ENCODE peak calls at places on chromosomes 6 and 20, in six cellular contexts. M is HepG2, F is H1, Q is WTC11, E is GM12878, X is K562. Y is an unnamed sample.

GRCh38 chr6:35247642-35248231 is 11.8 kb upstream of the ZNF76 start:
- DNase-seq in M (no peak), F (no peak), Q (no peak), E (peak; percentile 31), X (no peak), Y (no peak)

GRCh38 chr20:25017257-25017803 is 24.8 kb upstream of the APMAP start:
- DNase-seq in M (peak; percentile 64), F (no peak), Q (peak; percentile 58), E (no peak), X (no peak), Y (peak; percentile 60)

GRCh38 chr6:141105481-141105880 is 1027.2 kb upstream of the GJE1 start:
- DNase-seq in M (no peak), F (peak; percentile 75), Q (peak; percentile 59), E (no peak), X (no peak), Y (peak; percentile 91)

GRCh38 chr6:97440590-97441176 is 157.7 kb upstream of the MMS22L start:
- DNase-seq in M (peak; percentile 54), F (no peak), Q (peak; percentile 42), E (no peak), X (no peak), Y (peak; percentile 79)

GRCh38 chr20:14288341-14289330 is 48.8 kb downstream of the FLRT3 start:
- DNase-seq in M (peak; percentile 13), F (no peak), Q (no peak), E (no peak), X (no peak), Y (no peak)

GRCh38 chr6:140269766-140270165 is 895.3 kb upstream of the CITED2 start:
- DNase-seq in M (no peak), F (no peak), Q (no peak), E (no peak), X (no peak), Y (no peak)

GRCh38 chr6:167776906-167777645 is 49.6 kb upstream of the AFDN start:
- DNase-seq in M (no peak), F (no peak), Q (no peak), E (no peak), X (no peak), Y (no peak)

GRCh38 chr20:39563406-39563805 is 601.3 kb downstream of the DHX35 start:
- DNase-seq in M (no peak), F (no peak), Q (no peak), E (peak; percentile 19), X (no peak), Y (no peak)

GRCh38 chr20:48731581-48731980 is 96.2 kb downstream of the PREX1 start:
- DNase-seq in M (no peak), F (no peak), Q (no peak), E (no peak), X (no peak), Y (no peak)

GRCh38 chr6:132961122-132961521 is 146.8 kb downstream of the RPS12 start:
- DNase-seq in M (peak; percentile 64), F (no peak), Q (no peak), E (no peak), X (no peak), Y (peak; percentile 10)

GRCh38 chr20:61441537-61441936 is 189.5 kb downstream of the CDH4 start:
- DNase-seq in M (no peak), F (no peak), Q (no peak), E (no peak), X (no peak), Y (no peak)

GRCh38 chr6:33621396-33622388 is 570 bp downstream of the ITPR3 start:
- DNase-seq in M (no peak), F (no peak), Q (peak; percentile 48), E (no peak), X (peak; percentile 80), Y (peak; percentile 68)

GRCh38 chr6:112879920-112880413 is 532.8 kb downstream of the RFPL4B start:
- DNase-seq in M (peak; percentile 85), F (peak; percentile 81), Q (peak; percentile 83), E (no peak), X (peak; percentile 77), Y (peak; percentile 66)

GRCh38 chr6:19873031-19873430 is 35.9 kb downstream of the ID4 start:
- DNase-seq in M (peak; percentile 49), F (no peak), Q (peak; percentile 22), E (no peak), X (no peak), Y (peak; percentile 54)

GRCh38 chr6:112466378-112467151 is 119.4 kb downstream of the RFPL4B start:
- DNase-seq in M (no peak), F (no peak), Q (no peak), E (no peak), X (no peak), Y (no peak)

GRCh38 chr6:26053929-26054658 is 33.1 kb upstream of the HFE start:
- DNase-seq in M (no peak), F (no peak), Q (no peak), E (no peak), X (no peak), Y (no peak)

GRCh38 chr6:146593978-146594377 is 4.8 kb upstream of the ADGB start:
- DNase-seq in M (no peak), F (no peak), Q (no peak), E (no peak), X (no peak), Y (no peak)

GRCh38 chr20:57579898-57580447 is 19.1 kb downstream of the PCK1 start:
- DNase-seq in M (no peak), F (no peak), Q (no peak), E (no peak), X (no peak), Y (no peak)

GRCh38 chr6:118709859-118710350 is 58.5 kb upstream of the CEP85L start:
- DNase-seq in M (no peak), F (no peak), Q (no peak), E (peak; percentile 85), X (peak; percentile 39), Y (peak; percentile 15)

GRCh38 chr6:6176132-6176531 is 144.3 kb downstream of the F13A1 start:
- DNase-seq in M (no peak), F (no peak), Q (no peak), E (no peak), X (no peak), Y (no peak)

GRCh38 chr6:20038805-20039204 is 173.5 kb downstream of the MBOAT1 start:
- DNase-seq in M (no peak), F (no peak), Q (no peak), E (no peak), X (no peak), Y (no peak)

GRCh38 chr6:56725257-56725656 is 82.6 kb upstream of the DST start:
- DNase-seq in M (peak; percentile 23), F (no peak), Q (no peak), E (no peak), X (no peak), Y (no peak)

GRCh38 chr6:150391890-150392289 is 23.1 kb downstream of the IYD start:
- DNase-seq in M (no peak), F (no peak), Q (no peak), E (no peak), X (no peak), Y (no peak)

GRCh38 chr20:1242530-1242929 is 16.7 kb downstream of the RAD21L1 start:
- DNase-seq in M (no peak), F (no peak), Q (no peak), E (no peak), X (no peak), Y (no peak)

GRCh38 chr6:87747646-87748045 is 45.6 kb upstream of the AKIRIN2 start:
- DNase-seq in M (no peak), F (no peak), Q (no peak), E (no peak), X (no peak), Y (no peak)

GRCh38 chr20:22744341-22745193 is 160.2 kb upstream of the FOXA2 start:
- DNase-seq in M (no peak), F (no peak), Q (no peak), E (no peak), X (no peak), Y (no peak)

GRCh38 chr20:59810376-59811187 is 122.9 kb downstream of the SYCP2 start:
- DNase-seq in M (no peak), F (no peak), Q (no peak), E (no peak), X (peak; percentile 21), Y (peak; percentile 59)

GRCh38 chr6:158488065-158488464 is 71.8 kb upstream of the TMEM181 start:
- DNase-seq in M (no peak), F (no peak), Q (no peak), E (no peak), X (no peak), Y (no peak)
- TF ChIP-seq CREB1 in M (no peak), F (no peak), Q (no peak), E (no peak), X (no peak), Y (no peak)

DNA sequence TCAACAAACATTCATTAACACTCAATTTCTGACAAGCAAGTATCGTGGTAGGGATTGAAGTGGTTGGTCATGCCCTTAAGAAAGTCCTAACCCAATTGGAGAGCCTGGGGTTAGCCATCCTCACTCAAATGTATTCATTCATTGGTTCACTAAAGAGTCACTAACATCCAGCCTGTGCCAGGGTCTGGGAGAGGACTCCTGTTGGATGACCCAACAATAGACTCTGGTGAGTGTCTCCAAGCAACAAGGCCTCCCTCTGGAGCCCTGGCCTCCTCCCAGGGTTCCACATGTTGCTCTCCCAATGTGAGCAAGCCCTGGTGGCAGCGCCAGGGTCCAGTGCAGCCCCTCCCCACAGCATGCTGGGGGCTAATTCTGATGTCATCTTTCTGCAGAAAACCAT is at the start of gene BPIFA3:
- DNase-seq in M (no peak), F (no peak), Q (no peak), E (no peak), X (no peak), Y (no peak)
- TF ChIP-seq CREB1 in M (no peak), F (no peak), Q (no peak), E (no peak), X (no peak), Y (no peak)

DNA sequence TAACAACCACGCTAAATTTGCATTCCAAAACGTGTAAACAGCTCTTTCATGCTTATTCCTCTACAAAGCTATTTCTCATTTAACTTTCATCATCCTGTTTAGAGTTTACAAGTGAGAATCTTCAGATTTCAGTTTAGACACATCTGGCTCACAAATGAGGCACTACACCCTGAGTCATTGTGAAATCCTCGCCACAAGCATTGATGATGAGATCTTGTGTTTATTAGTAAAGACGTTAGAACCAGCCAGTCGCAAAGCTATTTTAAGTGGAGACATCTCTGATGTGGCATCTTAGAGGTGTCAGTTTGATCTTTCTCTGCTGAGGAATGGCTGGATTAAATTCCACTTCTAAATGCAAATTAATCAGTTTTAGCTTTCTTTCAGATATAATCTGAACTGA is 8.3 kb upstream of the ISM1 start:
- DNase-seq in M (no peak), F (no peak), Q (no peak), E (no peak), X (no peak), Y (no peak)
- TF ChIP-seq CREB1 in M (no peak), F (no peak), Q (no peak), E (no peak), X (no peak), Y (no peak)

DNA sequence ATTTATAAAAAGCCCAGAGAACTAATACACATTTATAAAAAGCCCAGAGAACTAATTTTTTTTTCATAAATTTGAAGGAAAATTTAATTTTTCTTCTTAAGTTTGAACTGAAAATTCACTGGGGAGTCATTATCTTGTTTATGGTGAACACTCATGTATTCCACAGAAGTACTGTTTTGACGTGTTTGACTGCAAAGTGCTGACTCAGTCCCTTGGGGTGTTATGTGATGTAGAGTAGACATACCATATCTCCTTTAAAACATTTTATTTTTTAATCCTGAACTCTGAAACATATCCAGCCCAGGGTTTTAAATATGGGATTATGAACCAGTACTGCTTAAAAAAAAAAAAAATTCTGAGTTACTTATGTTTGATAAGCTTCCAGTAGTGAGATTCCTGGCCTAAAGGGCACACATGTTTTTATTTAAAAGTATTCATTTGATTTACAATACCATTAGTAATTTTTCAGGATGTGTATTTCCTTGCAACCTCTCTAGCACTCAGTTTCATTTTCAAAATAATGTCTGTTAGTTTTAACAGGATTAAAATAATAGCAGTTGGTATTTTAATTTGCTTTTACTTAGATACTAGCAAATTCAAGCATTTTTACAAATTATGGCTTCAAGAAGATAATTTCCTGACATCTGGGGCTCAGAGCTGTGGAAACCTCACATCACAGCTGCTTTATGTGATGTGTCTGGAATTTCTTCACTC is 81.6 kb upstream of the PDE10A start:
- DNase-seq in M (no peak), F (no peak), Q (no peak), E (peak; percentile 23), X (no peak), Y (no peak)
- TF ChIP-seq CREB1 in M (no peak), F (no peak), Q (no peak), E (no peak), X (no peak), Y (no peak)

Y was measured in GM23338.